ENCODE peak calls at places on chromosomes 6 and 20, in four cellular contexts. G is gastrocnemius medialis; C is CD8-positive, alpha-beta T cell; K is ascending aorta. U is an unnamed sample.

GRCh38 chr20:59698598-59698997 is 94.3 kb downstream of the PHACTR3 start:
- DNase-seq in G (no peak), C (no peak), K (no peak), U (no peak)

GRCh38 chr20:50372770-50373088 is 137.5 kb upstream of the PTPN1 start:
- DNase-seq in G (no peak), C (no peak), K (no peak), U (no peak)

GRCh38 chr6:152348116-152348515 is 289.0 kb downstream of the SYNE1 start:
- DNase-seq in G (no peak), C (no peak), K (no peak), U (no peak)

GRCh38 chr6:118644007-118644406 is 7.4 kb downstream of the CEP85L start:
- DNase-seq in G (no peak), C (no peak), K (no peak), U (no peak)

GRCh38 chr20:496126-496696 is 33.9 kb upstream of the TBC1D20 start:
- DNase-seq in G (peak; percentile 71), C (no peak), K (no peak), U (no peak)

GRCh38 chr20:38252292-38253288 is 7.9 kb downstream of the KIAA1755 start:
- DNase-seq in G (no peak), C (no peak), K (no peak), U (peak; percentile 24)

GRCh38 chr20:675453-676314 is at the start of gene SCRT2:
- DNase-seq in G (peak; percentile 44), C (peak; percentile 55), K (no peak), U (peak; percentile 51)

GRCh38 chr20:6908673-6909072 is 141.2 kb downstream of the BMP2 start:
- DNase-seq in G (no peak), C (no peak), K (no peak), U (no peak)

GRCh38 chr20:13525225-13525940 is 113.3 kb downstream of the TASP1 start:
- DNase-seq in G (no peak), C (no peak), K (no peak), U (no peak)

GRCh38 chr6:82971877-82972460 is 93.7 kb downstream of the UBE3D start:
- DNase-seq in G (no peak), C (no peak), K (no peak), U (no peak)

GRCh38 chr6:127115032-127115661 is 3.3 kb upstream of the RSPO3 start:
- DNase-seq in G (no peak), C (no peak), K (no peak), U (no peak)

GRCh38 chr6:105591053-105591452 is 188.2 kb upstream of the PREP start:
- DNase-seq in G (no peak), C (no peak), K (no peak), U (no peak)

GRCh38 chr6:89711801-89712200 is 73.3 kb upstream of the LYRM2 start:
- DNase-seq in G (no peak), C (no peak), K (no peak), U (no peak)

GRCh38 chr6:34974249-34974642 is 85.2 kb downstream of the ANKS1A start:
- DNase-seq in G (no peak), C (no peak), K (no peak), U (no peak)
- H3K27ac ChIP-seq in G (no peak overlapping the region), C (no peak overlapping the region), K (no peak overlapping the region), U (no peak overlapping the region)

DNA sequence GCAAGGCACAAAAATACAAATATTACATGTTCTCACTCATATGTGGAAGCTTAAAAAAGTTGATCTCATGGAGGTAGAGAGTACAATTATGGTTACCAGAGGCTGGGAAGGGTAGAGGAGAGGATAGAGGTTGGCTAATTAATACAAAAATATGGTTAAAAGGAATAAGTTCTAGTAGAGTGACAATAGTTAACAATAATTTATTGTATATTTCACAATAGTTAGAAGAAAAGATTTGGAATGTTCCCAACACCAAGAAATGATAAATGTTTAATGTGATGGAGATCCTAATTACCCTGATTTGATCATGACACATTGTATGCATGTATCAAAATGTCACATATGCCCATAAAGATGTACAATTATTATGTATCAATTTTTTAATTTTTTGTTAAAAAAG is 1.8 kb downstream of the ALDH8A1 start:
- DNase-seq in G (no peak), C (no peak), K (no peak), U (no peak)
- H3K4me3 ChIP-seq in G (no peak overlapping the region), C (no peak overlapping the region), K (no peak overlapping the region), U (no peak overlapping the region)

DNA sequence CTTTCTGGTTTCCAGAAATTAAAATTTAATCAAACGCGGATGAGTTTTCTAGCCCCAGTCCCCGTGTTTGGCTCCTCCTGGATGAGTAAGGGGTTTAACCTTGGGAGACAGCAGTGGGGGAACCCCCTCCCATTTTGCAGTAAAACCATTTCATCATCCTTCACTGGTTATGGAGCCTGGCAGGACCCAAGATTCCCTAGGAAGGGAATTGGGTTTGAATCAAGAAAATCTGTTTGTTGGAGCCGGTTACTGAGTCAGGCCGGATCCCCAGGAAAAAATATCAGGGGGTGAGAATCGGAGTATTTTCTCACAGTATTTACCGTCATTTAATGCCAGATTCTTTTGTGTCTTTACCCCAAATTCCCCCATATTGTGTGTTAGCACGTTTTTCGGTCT is 769 bp downstream of the YWHAB start:
- DNase-seq in G (no peak), C (no peak), K (no peak), U (no peak)
- TF ChIP-seq CTCF in G (no peak), C (no peak), K (no peak), U (no peak)

GRCh38 chr6:19994909-19995308 is 157.7 kb downstream of the ID4 start:
- DNase-seq in G (no peak), C (no peak), K (no peak), U (no peak)

GRCh38 chr6:19995575-19996257 is 158.5 kb downstream of the ID4 start:
- DNase-seq in G (no peak), C (no peak), K (no peak), U (no peak)

GRCh38 chr6:20001286-20001685 is 164.1 kb downstream of the ID4 start:
- DNase-seq in G (no peak), C (no peak), K (no peak), U (no peak)

GRCh38 chr6:19999319-20000191 is 162.4 kb downstream of the ID4 start:
- DNase-seq in G (no peak), C (no peak), K (no peak), U (no peak)

GRCh38 chr6:19997104-19997503 is 159.9 kb downstream of the ID4 start:
- DNase-seq in G (no peak), C (no peak), K (no peak), U (no peak)
- H3K27ac ChIP-seq in G (no peak overlapping the region), C (no peak overlapping the region), K (no peak overlapping the region), U (no peak overlapping the region)

GRCh38 chr6:29730575-29731126 is 7.4 kb downstream of the HLA-F start:
- DNase-seq in G (no peak), C (no peak), K (no peak), U (no peak)
- H3K4me3 ChIP-seq in G (no peak overlapping the region), C (no peak overlapping the region), K (no peak overlapping the region), U (no peak overlapping the region)